ENCODE peak calls at places on chromosomes 11 and 22, in eight cellular contexts. One of them, this sample, is unnamed.

GRCh38 chr22:17217179-17217578 is 2.1 kb downstream of the ADA2 start:
- DNase-seq in amniotic stem cell: no peak
- DNase-seq in coronary artery: no peak
- DNase-seq in stomach: no peak
- DNase-seq in stimulated activated CD4-positive, alpha-beta T cell treated with anti-CD3 and anti-CD28 coated beads, TNF-alpha, amount 100 ng/mL, for 24 hours: no peak
- DNase-seq in mesendoderm: peak; percentile 45
- DNase-seq in tibial nerve: no peak
- DNase-seq in GM23248: no peak
- DNase-seq in this sample: no peak

GRCh38 chr11:116772443-116773202 is at the start of gene BUD13:
- DNase-seq in GM23248: peak; percentile 91
- DNase-seq in stimulated activated CD4-positive, alpha-beta T cell treated with anti-CD3 and anti-CD28 coated beads, TNF-alpha, amount 100 ng/mL, for 24 hours: peak; percentile 87
- DNase-seq in amniotic stem cell: peak; percentile 48
- DNase-seq in coronary artery: peak; percentile 93
- DNase-seq in tibial nerve: peak; percentile 83
- DNase-seq in mesendoderm: peak; percentile 93
- DNase-seq in stomach: peak; percentile 92
- DNase-seq in this sample: peak; percentile 94

GRCh38 chr11:107608809-107609208 is 17.9 kb downstream of the ELMOD1 start:
- DNase-seq in stimulated activated CD4-positive, alpha-beta T cell treated with anti-CD3 and anti-CD28 coated beads, TNF-alpha, amount 100 ng/mL, for 24 hours: no peak
- DNase-seq in tibial nerve: no peak
- DNase-seq in stomach: no peak
- DNase-seq in amniotic stem cell: no peak
- DNase-seq in coronary artery: no peak
- DNase-seq in GM23248: no peak
- DNase-seq in mesendoderm: no peak
- DNase-seq in this sample: no peak

GRCh38 chr11:66619080-66619554 is 2.7 kb downstream of the RBM14 start:
- DNase-seq in stimulated activated CD4-positive, alpha-beta T cell treated with anti-CD3 and anti-CD28 coated beads, TNF-alpha, amount 100 ng/mL, for 24 hours: no peak
- DNase-seq in stomach: no peak
- DNase-seq in coronary artery: no peak
- DNase-seq in GM23248: peak; percentile 79
- DNase-seq in amniotic stem cell: no peak
- DNase-seq in mesendoderm: peak; percentile 45
- DNase-seq in tibial nerve: no peak
- DNase-seq in this sample: no peak

GRCh38 chr11:67640021-67640757 is 626 bp upstream of the TBX10 start:
- DNase-seq in stomach: peak; percentile 79
- DNase-seq in coronary artery: no peak
- DNase-seq in GM23248: peak; percentile 85
- DNase-seq in stimulated activated CD4-positive, alpha-beta T cell treated with anti-CD3 and anti-CD28 coated beads, TNF-alpha, amount 100 ng/mL, for 24 hours: peak; percentile 28
- DNase-seq in mesendoderm: peak; percentile 75
- DNase-seq in amniotic stem cell: no peak
- DNase-seq in tibial nerve: peak; percentile 59
- DNase-seq in this sample: peak; percentile 88

GRCh38 chr11:7688238-7688826 is 15.0 kb upstream of the CYB5R2 start:
- DNase-seq in coronary artery: no peak
- DNase-seq in amniotic stem cell: no peak
- DNase-seq in stimulated activated CD4-positive, alpha-beta T cell treated with anti-CD3 and anti-CD28 coated beads, TNF-alpha, amount 100 ng/mL, for 24 hours: no peak
- DNase-seq in GM23248: peak; percentile 73
- DNase-seq in stomach: no peak
- DNase-seq in mesendoderm: peak; percentile 65
- DNase-seq in tibial nerve: no peak
- DNase-seq in this sample: no peak

GRCh38 chr11:95799531-95799930 is 9.2 kb downstream of the CEP57 start:
- DNase-seq in tibial nerve: no peak
- DNase-seq in stimulated activated CD4-positive, alpha-beta T cell treated with anti-CD3 and anti-CD28 coated beads, TNF-alpha, amount 100 ng/mL, for 24 hours: no peak
- DNase-seq in GM23248: no peak
- DNase-seq in coronary artery: no peak
- DNase-seq in stomach: no peak
- DNase-seq in amniotic stem cell: no peak
- DNase-seq in mesendoderm: no peak
- DNase-seq in this sample: no peak

GRCh38 chr11:20000393-20001134 is 159.7 kb downstream of the DBX1 start:
- DNase-seq in stomach: no peak
- DNase-seq in stimulated activated CD4-positive, alpha-beta T cell treated with anti-CD3 and anti-CD28 coated beads, TNF-alpha, amount 100 ng/mL, for 24 hours: no peak
- DNase-seq in coronary artery: no peak
- DNase-seq in amniotic stem cell: no peak
- DNase-seq in GM23248: no peak
- DNase-seq in mesendoderm: peak; percentile 95
- DNase-seq in tibial nerve: no peak
- DNase-seq in this sample: no peak

GRCh38 chr11:110479070-110479444 is 49.3 kb downstream of the FDX1 start:
- DNase-seq in mesendoderm: no peak
- DNase-seq in stomach: no peak
- DNase-seq in tibial nerve: no peak
- DNase-seq in GM23248: no peak
- DNase-seq in coronary artery: no peak
- DNase-seq in stimulated activated CD4-positive, alpha-beta T cell treated with anti-CD3 and anti-CD28 coated beads, TNF-alpha, amount 100 ng/mL, for 24 hours: no peak
- DNase-seq in amniotic stem cell: no peak
- DNase-seq in this sample: no peak

GRCh38 chr11:2570211-2570811 is 125.5 kb downstream of the KCNQ1 start:
- DNase-seq in tibial nerve: no peak
- DNase-seq in stimulated activated CD4-positive, alpha-beta T cell treated with anti-CD3 and anti-CD28 coated beads, TNF-alpha, amount 100 ng/mL, for 24 hours: no peak
- DNase-seq in amniotic stem cell: no peak
- DNase-seq in GM23248: no peak
- DNase-seq in mesendoderm: no peak
- DNase-seq in coronary artery: no peak
- DNase-seq in stomach: no peak
- DNase-seq in this sample: peak; percentile 38

GRCh38 chr11:45252134-45252856 is 33.8 kb downstream of the SYT13 start:
- DNase-seq in mesendoderm: peak; percentile 84
- DNase-seq in coronary artery: no peak
- DNase-seq in amniotic stem cell: no peak
- DNase-seq in stimulated activated CD4-positive, alpha-beta T cell treated with anti-CD3 and anti-CD28 coated beads, TNF-alpha, amount 100 ng/mL, for 24 hours: peak; percentile 6
- DNase-seq in GM23248: peak; percentile 55
- DNase-seq in stomach: peak; percentile 80
- DNase-seq in tibial nerve: no peak
- DNase-seq in this sample: no peak

GRCh38 chr11:1153951-1154487 is 3.7 kb upstream of the MUC5AC start:
- DNase-seq in stomach: peak; percentile 84
- DNase-seq in amniotic stem cell: peak; percentile 74
- DNase-seq in coronary artery: peak; percentile 74
- DNase-seq in mesendoderm: peak; percentile 10
- DNase-seq in tibial nerve: peak; percentile 7
- DNase-seq in GM23248: peak; percentile 95
- DNase-seq in stimulated activated CD4-positive, alpha-beta T cell treated with anti-CD3 and anti-CD28 coated beads, TNF-alpha, amount 100 ng/mL, for 24 hours: no peak
- DNase-seq in this sample: peak; percentile 90

GRCh38 chr22:18000441-18001039 is 23.8 kb downstream of the MICAL3 start:
- DNase-seq in amniotic stem cell: no peak
- DNase-seq in stimulated activated CD4-positive, alpha-beta T cell treated with anti-CD3 and anti-CD28 coated beads, TNF-alpha, amount 100 ng/mL, for 24 hours: no peak
- DNase-seq in tibial nerve: no peak
- DNase-seq in stomach: no peak
- DNase-seq in mesendoderm: peak; percentile 47
- DNase-seq in coronary artery: peak; percentile 78
- DNase-seq in GM23248: peak; percentile 54
- DNase-seq in this sample: peak; percentile 59

GRCh38 chr11:123738374-123738773 is 3.1 kb downstream of the ZNF202 start:
- DNase-seq in mesendoderm: no peak
- DNase-seq in stomach: no peak
- DNase-seq in tibial nerve: no peak
- DNase-seq in coronary artery: no peak
- DNase-seq in stimulated activated CD4-positive, alpha-beta T cell treated with anti-CD3 and anti-CD28 coated beads, TNF-alpha, amount 100 ng/mL, for 24 hours: no peak
- DNase-seq in GM23248: no peak
- DNase-seq in amniotic stem cell: no peak
- DNase-seq in this sample: no peak

GRCh38 chr11:31649129-31649528 is 139.6 kb downstream of the ELP4 start:
- DNase-seq in amniotic stem cell: no peak
- DNase-seq in tibial nerve: no peak
- DNase-seq in GM23248: no peak
- DNase-seq in stimulated activated CD4-positive, alpha-beta T cell treated with anti-CD3 and anti-CD28 coated beads, TNF-alpha, amount 100 ng/mL, for 24 hours: no peak
- DNase-seq in mesendoderm: no peak
- DNase-seq in stomach: no peak
- DNase-seq in coronary artery: no peak
- DNase-seq in this sample: no peak

GRCh38 chr11:11095971-11096370 is 238.1 kb upstream of the ZBED5 start:
- DNase-seq in coronary artery: no peak
- DNase-seq in amniotic stem cell: no peak
- DNase-seq in mesendoderm: no peak
- DNase-seq in stimulated activated CD4-positive, alpha-beta T cell treated with anti-CD3 and anti-CD28 coated beads, TNF-alpha, amount 100 ng/mL, for 24 hours: no peak
- DNase-seq in tibial nerve: no peak
- DNase-seq in GM23248: no peak
- DNase-seq in stomach: no peak
- DNase-seq in this sample: no peak

This sample was measured in right lobe of liver.